ENCODE peak calls at places on chromosome X, in seven cellular contexts. D is activated B cell treated with CpG ODN at 0.5 μM for 24 hours, S is epithelial cell of esophagus, V is AG09319, G is adrenal gland, N is GM10248, O is IMR-90. X is an unnamed sample.

GRCh38 chrX:155997436-155997835 is at the start of gene IL9R:
- DNase-seq in D (no peak), S (no peak), V (no peak), G (no peak), O (no peak), N (peak; percentile 58), X (no peak)

GRCh38 chrX:47608130-47608810 is 11.4 kb downstream of the SYN1 start:
- DNase-seq in V (no peak), S (no peak), O (no peak), N (no peak), G (peak; percentile 53), D (no peak), X (no peak)

GRCh38 chrX:88613338-88613737 is 133.7 kb upstream of the CPXCR1 start:
- DNase-seq in N (no peak), S (peak; percentile 0), O (no peak), G (no peak), D (no peak), V (no peak), X (no peak)

GRCh38 chrX:113512700-113513395 is 672.2 kb upstream of the AMOT start:
- DNase-seq in S (peak; percentile 51), G (no peak), V (peak; percentile 14), N (no peak), O (peak; percentile 37), D (no peak), X (no peak)

GRCh38 chrX:131734621-131735020 is 190.7 kb downstream of the OR13H1 start:
- DNase-seq in S (no peak), O (peak; percentile 81), G (no peak), N (no peak), D (no peak), V (peak; percentile 74), X (no peak)

GRCh38 chrX:70970482-70970999 is 39.6 kb upstream of the SLC7A3 start:
- DNase-seq in G (no peak), O (peak; percentile 16), N (peak; percentile 15), V (no peak), S (peak; percentile 6), D (no peak), X (no peak)

GRCh38 chrX:50988649-50989048 is 78.1 kb downstream of the BMP15 start:
- DNase-seq in D (no peak), N (peak; percentile 9), S (peak; percentile 43), O (peak; percentile 33), G (peak; percentile 56), V (peak; percentile 10), X (no peak)

GRCh38 chrX:19214248-19214787 is 92.0 kb upstream of the ADGRG2 start:
- DNase-seq in V (no peak), N (no peak), G (no peak), S (no peak), O (no peak), D (no peak), X (no peak)

GRCh38 chrX:134806707-134807038 is 148.4 kb upstream of the PLAC1 start:
- DNase-seq in O (no peak), N (no peak), S (no peak), V (no peak), G (no peak), D (no peak), X (no peak)

GRCh38 chrX:111719426-111720210 is 38.6 kb downstream of the ALG13 start:
- DNase-seq in N (no peak), S (peak; percentile 0), V (no peak), G (no peak), D (no peak), O (peak; percentile 16), X (no peak)

GRCh38 chrX:22093550-22093949 is 61.4 kb downstream of the PHEX start:
- DNase-seq in V (no peak), O (no peak), D (no peak), G (no peak), S (no peak), N (no peak), X (no peak)

GRCh38 chrX:53316860-53317237 is 35.5 kb upstream of the IQSEC2 start:
- DNase-seq in S (no peak), N (no peak), O (no peak), G (no peak), V (no peak), D (no peak), X (no peak)

GRCh38 chrX:82692991-82693390 is 815.1 kb upstream of the POU3F4 start:
- DNase-seq in D (no peak), V (no peak), O (no peak), G (no peak), N (no peak), S (peak; percentile 23), X (no peak)

GRCh38 chrX:154348114-154348531 is 26.3 kb downstream of the FLNA start:
- DNase-seq in G (no peak), O (no peak), V (no peak), D (no peak), N (no peak), S (peak; percentile 32), X (no peak)

GRCh38 chrX:66001596-66001995 is 38.3 kb downstream of the VSIG4 start:
- DNase-seq in D (no peak), S (no peak), G (no peak), N (no peak), O (no peak), V (no peak), X (no peak)

GRCh38 chrX:135432453-135432852 is 10.7 kb downstream of the SMIM10L2A start:
- DNase-seq in G (no peak), O (no peak), D (no peak), N (no peak), V (no peak), S (no peak), X (no peak)

GRCh38 chrX:31245714-31246113 is 173.9 kb upstream of the FTHL17 start:
- DNase-seq in G (no peak), O (no peak), D (no peak), S (no peak), V (no peak), N (no peak), X (no peak)

GRCh38 chrX:151974336-151975227 is at the start of gene GABRE:
- DNase-seq in S (peak; percentile 52), O (no peak), N (no peak), V (no peak), D (no peak), G (peak; percentile 50), X (peak; percentile 18)

GRCh38 chrX:41518127-41518840 is 71.1 kb downstream of the NYX start:
- DNase-seq in O (no peak), D (no peak), V (no peak), N (no peak), S (no peak), G (no peak), X (no peak)

GRCh38 chrX:67613366-67613765 is 69.5 kb downstream of the AR start:
- DNase-seq in N (no peak), V (no peak), D (no peak), G (no peak), S (no peak), O (peak; percentile 14), X (no peak)

GRCh38 chrX:112614640-112615039 is 65.1 kb downstream of the LHFPL1 start:
- DNase-seq in O (peak; percentile 63), S (no peak), V (no peak), G (no peak), N (no peak), D (no peak), X (no peak)

GRCh38 chrX:36957425-36958328 is 50.5 kb upstream of the FAM47C start:
- DNase-seq in N (no peak), D (no peak), O (no peak), S (peak; percentile 4), G (no peak), V (no peak), X (peak; percentile 44)

GRCh38 chrX:36963069-36963808 is 44.9 kb upstream of the FAM47C start:
- DNase-seq in O (no peak), S (no peak), N (no peak), D (no peak), G (no peak), V (no peak), X (no peak)

GRCh38 chrX:36963852-36964251 is 44.3 kb upstream of the FAM47C start:
- DNase-seq in S (no peak), D (no peak), O (no peak), N (no peak), G (no peak), V (no peak), X (peak; percentile 9)

GRCh38 chrX:36961590-36961989 is 46.6 kb upstream of the FAM47C start:
- DNase-seq in S (no peak), D (no peak), G (no peak), N (no peak), V (no peak), O (no peak), X (no peak)
- TF ChIP-seq CTCF in S (no peak), D (no peak), G (no peak), N (no peak), V (no peak), O (no peak), X (peak; percentile 40)

GRCh38 chrX:145178268-145178667 is 69.0 kb upstream of the SPANXN1 start:
- DNase-seq in S (no peak), O (no peak), G (no peak), V (no peak), N (no peak), D (no peak), X (no peak)
- TF ChIP-seq CTCF in S (no peak), O (no peak), G (peak; percentile 33), V (no peak), N (no peak), D (no peak), X (peak; percentile 45)

GRCh38 chrX:45208121-45208856 is 7.6 kb upstream of the DIPK2B start:
- DNase-seq in S (no peak), D (no peak), N (no peak), V (no peak), G (no peak), O (no peak), X (no peak)
- TF ChIP-seq CTCF in S (no peak), D (no peak), N (no peak), V (no peak), G (no peak), O (no peak), X (no peak)

GRCh38 chrX:54695231-54695630 is 102.8 kb downstream of the ITIH6 start:
- DNase-seq in N (no peak), S (peak; percentile 54), O (peak; percentile 3), D (no peak), V (no peak), G (no peak), X (no peak)
- TF ChIP-seq CTCF in N (no peak), S (peak; percentile 35), O (no peak), D (no peak), V (no peak), G (no peak), X (no peak)

GRCh38 chrX:115229337-115229991 is 4.4 kb downstream of the LRCH2 start:
- DNase-seq in N (no peak), D (no peak), V (no peak), S (no peak), O (no peak), G (no peak), X (no peak)

DNA sequence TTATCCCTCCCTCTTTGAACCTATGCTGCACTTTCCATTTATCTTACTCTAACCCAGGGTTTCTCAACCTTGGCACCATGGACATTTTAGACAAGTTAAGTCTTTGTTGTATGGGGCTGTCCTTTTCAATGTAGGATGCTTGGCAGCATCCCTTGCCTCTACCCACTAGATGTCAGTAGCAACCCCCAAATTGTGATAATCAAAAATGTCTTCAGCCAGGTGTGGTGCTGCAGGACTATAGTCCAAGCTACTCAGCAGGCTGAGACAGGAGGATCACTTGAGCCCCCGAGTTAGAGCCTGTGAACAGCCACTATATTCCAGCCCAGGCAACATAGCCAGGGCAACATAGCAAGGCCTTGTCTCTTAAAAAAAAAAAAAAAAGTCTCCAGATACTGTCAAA is 7.0 kb downstream of the LRCH2 start:
- DNase-seq in O (peak; percentile 28), V (no peak), S (peak; percentile 36), G (no peak), N (no peak), D (no peak), X (no peak)
- TF ChIP-seq CTCF in O (peak; percentile 53), V (peak; percentile 37), S (peak; percentile 55), G (no peak), N (peak; percentile 7), D (no peak), X (peak; percentile 66)

X was measured in progenitor cell of endocrine pancreas.